ENCODE peak calls at places on chromosomes 5 and 9, in four cellular contexts. O, C, B and T are unnamed samples.

GRCh38 chr9:65404232-65405006 is 119.4 kb upstream of the FOXD4L5 start:
- DNase-seq in O (no peak), C (no peak), B (no peak), T (no peak)

GRCh38 chr5:180339583-180340183 is 13.5 kb downstream of the GFPT2 start:
- DNase-seq in O (no peak), C (no peak), B (peak; percentile 38), T (no peak)

GRCh38 chr5:148839960-148840359 is 13.5 kb downstream of the ADRB2 start:
- DNase-seq in O (no peak), C (no peak), B (no peak), T (no peak)

GRCh38 chr9:136675477-136676296 is 11.6 kb downstream of the AGPAT2 start:
- DNase-seq in O (no peak), C (no peak), B (no peak), T (no peak)

GRCh38 chr5:122341087-122341486 is 29.1 kb downstream of the SNCAIP start:
- DNase-seq in O (no peak), C (no peak), B (no peak), T (no peak)

GRCh38 chr5:1129725-1130082 is 17.8 kb upstream of the SLC12A7 start:
- DNase-seq in O (no peak), C (no peak), B (no peak), T (no peak)

GRCh38 chr9:95822583-95823431 is 52.7 kb upstream of the ERCC6L2 start:
- DNase-seq in O (no peak), C (no peak), B (peak; percentile 82), T (peak; percentile 80)

GRCh38 chr5:76337949-76338589 is 65.0 kb upstream of the IQGAP2 start:
- DNase-seq in O (peak; percentile 17), C (peak; percentile 90), B (peak; percentile 17), T (no peak)

GRCh38 chr5:133610489-133611356 is 1.6 kb downstream of the FSTL4 start:
- DNase-seq in O (peak; percentile 11), C (peak; percentile 91), B (peak; percentile 28), T (no peak)

GRCh38 chr9:1978941-1979340 is 36.2 kb upstream of the SMARCA2 start:
- DNase-seq in O (no peak), C (no peak), B (peak; percentile 77), T (no peak)

GRCh38 chr9:134328341-134328840 is 2.1 kb downstream of the RXRA start:
- DNase-seq in O (no peak), C (no peak), B (peak; percentile 37), T (no peak)

GRCh38 chr9:136117291-136118060 is 1.2 kb downstream of the TMEM250 start:
- DNase-seq in O (no peak), C (peak; percentile 35), B (peak; percentile 50), T (no peak)

GRCh38 chr5:32710859-32711692 is at the start of gene NPR3:
- DNase-seq in O (no peak), C (peak; percentile 27), B (peak; percentile 48), T (no peak)

DNA sequence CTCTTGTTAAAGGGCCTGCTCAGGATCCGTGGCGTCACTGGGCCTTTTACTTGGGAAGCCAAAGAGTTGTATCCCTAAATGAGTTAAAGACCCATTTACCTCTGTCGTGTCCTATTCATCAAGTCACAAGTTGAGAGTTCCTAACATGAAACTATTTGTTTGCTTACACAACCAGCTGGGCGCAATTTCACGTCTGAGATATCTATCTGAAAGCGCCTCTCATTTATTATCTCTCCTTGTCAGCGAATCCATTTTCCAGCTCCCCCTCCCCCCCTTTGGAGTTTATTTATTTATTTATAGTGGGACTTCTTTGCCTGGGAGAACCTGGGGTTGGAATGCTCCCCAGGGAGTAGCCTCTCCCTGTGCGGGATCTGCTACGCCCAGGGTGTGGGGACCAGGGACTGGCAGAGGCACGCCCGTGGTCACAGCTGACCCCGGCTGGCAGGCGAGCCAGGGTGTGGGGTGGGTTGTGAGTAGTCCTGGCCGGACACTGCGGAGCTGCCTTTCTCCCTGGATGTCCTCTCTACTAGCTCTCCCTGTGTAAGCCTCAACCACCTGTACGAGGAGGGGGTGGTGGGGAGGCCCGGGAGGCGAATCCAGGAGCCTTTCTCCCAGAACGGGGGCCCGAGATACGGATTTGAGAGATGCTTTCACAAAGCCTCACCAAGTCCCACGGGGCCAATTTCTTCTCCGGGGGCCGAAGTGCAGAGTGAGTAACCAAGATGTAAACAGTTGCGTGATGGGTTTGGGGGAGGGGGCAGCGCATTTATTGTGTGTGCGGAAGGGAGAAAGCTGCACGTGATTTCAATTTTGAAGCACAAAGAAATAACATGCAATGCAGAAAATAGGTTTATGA is 15.3 kb downstream of the NR2F1 start:
- DNase-seq in O (no peak), C (no peak), B (no peak), T (no peak)
- H3K4me3 ChIP-seq in O (no peak overlapping the region), C (peak overlapping the region; percentile 33), B (no peak overlapping the region), T (no peak overlapping the region)

GRCh38 chr5:177066227-177066626 is 20.5 kb upstream of the FGFR4 start:
- DNase-seq in O (no peak), C (no peak), B (no peak), T (no peak)

GRCh38 chr5:177067491-177067890 is 19.2 kb upstream of the FGFR4 start:
- DNase-seq in O (no peak), C (no peak), B (no peak), T (no peak)

GRCh38 chr5:177070536-177071191 is 16.1 kb upstream of the FGFR4 start:
- DNase-seq in O (no peak), C (no peak), B (no peak), T (no peak)

GRCh38 chr5:177077335-177077734 is 9.4 kb upstream of the FGFR4 start:
- DNase-seq in O (no peak), C (no peak), B (no peak), T (no peak)

GRCh38 chr5:177071671-177072385 is 14.9 kb upstream of the FGFR4 start:
- DNase-seq in O (peak; percentile 47), C (peak; percentile 96), B (peak; percentile 88), T (peak; percentile 51)
- H3K4me3 ChIP-seq in O (no peak overlapping the region), C (no peak overlapping the region), B (no peak overlapping the region), T (no peak overlapping the region)

GRCh38 chr5:131226899-131227298 is 37.0 kb upstream of the CDC42SE2 start:
- DNase-seq in O (no peak), C (no peak), B (no peak), T (no peak)

GRCh38 chr5:131223751-131224386 is 40.0 kb upstream of the CDC42SE2 start:
- DNase-seq in O (no peak), C (no peak), B (no peak), T (no peak)

GRCh38 chr5:131225282-131225974 is 38.4 kb upstream of the CDC42SE2 start:
- DNase-seq in O (no peak), C (no peak), B (no peak), T (no peak)

GRCh38 chr5:131222731-131223130 is 41.1 kb upstream of the CDC42SE2 start:
- DNase-seq in O (no peak), C (no peak), B (no peak), T (no peak)

GRCh38 chr5:131224387-131225191 is 39.3 kb upstream of the CDC42SE2 start:
- DNase-seq in O (no peak), C (no peak), B (no peak), T (peak; percentile 84)
- H3K4me3 ChIP-seq in O (no peak overlapping the region), C (no peak overlapping the region), B (no peak overlapping the region), T (peak overlapping the region; percentile 60)

DNA sequence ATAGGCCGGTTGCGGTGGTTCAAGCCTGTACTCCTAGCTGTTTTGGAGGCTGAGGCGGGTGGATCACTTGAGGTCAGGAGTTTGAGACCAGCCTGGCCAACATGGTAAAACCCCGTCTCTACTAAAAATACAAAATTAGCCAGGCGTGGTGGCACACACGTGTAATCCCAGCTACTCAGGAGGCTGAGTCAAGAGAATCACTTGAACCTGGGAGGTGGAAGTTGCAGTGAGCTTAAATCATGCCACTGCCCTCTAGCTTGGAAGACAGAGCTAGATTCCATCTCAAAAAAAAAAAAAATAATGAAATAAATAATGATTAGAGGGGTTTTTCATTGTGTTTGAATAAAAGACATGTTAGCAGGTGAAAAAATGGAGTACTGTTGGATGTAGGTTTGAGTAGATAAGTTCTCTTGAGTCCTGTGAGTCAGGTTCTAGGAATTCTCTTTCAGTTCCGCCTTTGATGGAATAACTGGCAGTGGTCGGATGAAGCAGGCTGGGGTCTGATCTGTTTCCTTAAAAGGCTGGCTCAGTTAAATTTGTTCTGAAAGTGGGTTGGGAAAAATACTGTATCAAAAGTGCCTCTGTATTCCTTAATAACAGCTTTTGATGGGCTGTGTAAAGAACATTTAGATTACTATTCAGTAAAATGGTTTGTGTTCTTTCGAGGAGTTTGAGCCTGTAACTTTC is 73.2 kb downstream of the AOPEP start:
- DNase-seq in O (no peak), C (no peak), B (peak; percentile 76), T (no peak)
- H3K4me3 ChIP-seq in O (no peak overlapping the region), C (no peak overlapping the region), B (no peak overlapping the region), T (no peak overlapping the region)

GRCh38 chr9:127422133-127422782 is 1.9 kb upstream of the ZNF79 start:
- DNase-seq in O (no peak), C (no peak), B (no peak), T (no peak)
- H3K4me3 ChIP-seq in O (no peak overlapping the region), C (peak overlapping the region; percentile 95), B (no peak overlapping the region), T (no peak overlapping the region)

DNA sequence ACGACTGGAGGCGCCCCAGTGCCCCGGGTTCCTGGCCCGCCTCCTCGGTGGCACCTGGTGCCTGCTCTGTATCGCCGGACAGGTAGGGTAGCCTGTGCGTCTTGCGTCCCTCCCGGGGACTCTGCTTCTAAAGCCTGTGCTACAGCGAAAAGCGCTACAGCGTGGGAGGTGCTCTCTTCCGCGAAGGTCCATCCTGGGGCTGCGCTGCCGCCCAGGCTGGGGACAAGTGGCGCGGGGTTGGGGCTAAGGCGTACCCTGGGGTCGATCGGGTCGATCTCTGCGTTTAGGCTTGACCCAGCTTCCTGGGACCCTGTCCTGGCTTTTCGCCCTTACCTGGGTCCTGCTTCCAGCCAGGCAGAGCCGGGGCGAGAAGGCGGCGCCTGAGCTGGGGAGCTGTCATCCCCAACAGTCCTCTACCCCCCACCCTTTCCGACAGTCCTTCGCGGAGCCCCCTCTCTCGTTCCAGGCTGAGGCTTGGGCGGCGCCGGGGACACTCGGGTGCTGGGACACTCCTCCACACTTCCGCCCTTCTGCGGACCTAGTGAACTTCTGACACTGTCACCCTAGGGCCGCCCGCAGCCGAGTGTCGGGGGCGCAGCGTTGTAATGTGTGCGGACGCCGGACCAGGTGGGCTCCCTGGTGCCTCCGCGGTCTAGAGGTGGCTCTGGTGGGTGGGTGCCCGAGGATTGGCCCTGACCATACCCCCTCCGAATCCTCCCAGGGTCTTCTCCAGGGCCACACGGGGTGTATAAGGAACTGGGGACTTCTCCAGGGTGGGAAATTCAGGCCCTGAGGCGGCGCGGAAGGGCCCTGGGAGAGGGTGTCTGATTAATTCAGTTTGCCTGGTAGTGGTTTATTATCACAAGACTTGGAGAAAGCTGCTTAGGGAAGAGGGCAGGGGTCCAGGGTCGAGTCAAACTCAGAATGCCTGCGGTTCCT is 328.2 kb downstream of the SH3GL2 start:
- DNase-seq in O (no peak), C (peak; percentile 68), B (no peak), T (no peak)
- H3K4me3 ChIP-seq in O (no peak overlapping the region), C (peak overlapping the region; percentile 81), B (peak overlapping the region; percentile 30), T (no peak overlapping the region)

DNA sequence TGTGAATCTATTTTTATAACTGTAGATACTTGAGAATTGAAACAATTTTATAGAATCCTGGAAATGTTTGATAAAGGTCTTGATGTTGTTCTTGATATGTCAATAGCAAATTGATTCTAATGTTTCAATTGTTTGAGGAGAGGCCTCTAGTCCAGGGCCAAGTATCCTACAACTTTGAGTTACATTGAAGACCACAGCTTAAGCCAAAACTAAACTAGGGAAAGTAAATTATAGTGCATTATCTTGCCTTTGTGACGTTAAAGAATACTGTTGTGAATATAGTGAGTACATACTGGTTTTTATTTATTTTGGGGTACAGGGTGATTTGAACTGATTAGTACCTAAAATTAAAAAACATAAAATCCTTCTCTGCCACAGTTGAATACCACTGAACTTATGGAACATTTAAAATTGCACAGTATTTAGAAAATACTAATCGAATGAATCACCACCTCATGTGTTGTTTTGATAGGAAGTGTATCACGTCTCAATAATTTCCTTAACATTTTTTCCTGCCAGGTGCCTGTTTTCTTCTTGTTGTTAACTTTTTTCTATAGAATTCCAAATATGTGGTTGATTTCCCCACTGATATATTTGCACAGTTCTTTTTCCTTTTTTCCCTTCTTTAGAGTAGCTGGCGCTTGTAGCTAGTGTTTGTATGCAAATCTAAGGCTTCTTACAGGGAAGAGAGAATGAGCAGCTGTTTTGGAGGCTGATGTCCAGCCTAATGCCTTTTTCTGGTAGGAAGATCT is 12.5 kb downstream of the ARHGEF28 start:
- DNase-seq in O (no peak), C (no peak), B (peak; percentile 80), T (no peak)
- H3K4me3 ChIP-seq in O (no peak overlapping the region), C (no peak overlapping the region), B (no peak overlapping the region), T (no peak overlapping the region)